ENCODE peak calls at places on chromosome 13, in ten cellular contexts. T, K, U, M, Y, X, W, P, E and I are unnamed samples.
A peak's percentile ranks its signal among the peaks of the same experiment; 100 is the strongest.

GRCh38 chr13:73274147-73274546 is 215.3 kb downstream of the KLF5 start:
- DNase-seq in X (no peak), Y (no peak), P (peak; percentile 27), W (no peak), T (peak; percentile 69), E (no peak), M (no peak), U (no peak), K (peak; percentile 26), I (no peak)

GRCh38 chr13:50762969-50763568 is 80.4 kb downstream of the DLEU7 start:
- DNase-seq in U (no peak), P (no peak), K (no peak), T (no peak), E (no peak), Y (no peak), X (no peak), M (no peak), W (no peak), I (no peak)

GRCh38 chr13:99015606-99016520 is 38.0 kb upstream of the DOCK9 start:
- DNase-seq in P (no peak), K (peak; percentile 19), Y (no peak), X (no peak), U (no peak), T (no peak), M (no peak), E (no peak), W (no peak), I (no peak)

GRCh38 chr13:44780586-44781280 is 204.6 kb upstream of the TSC22D1 start:
- DNase-seq in M (no peak), E (no peak), K (no peak), W (no peak), P (no peak), X (no peak), T (no peak), Y (no peak), U (no peak), I (no peak)

GRCh38 chr13:43159007-43159406 is 135.6 kb downstream of the DNAJC15 start:
- DNase-seq in W (no peak), K (peak; percentile 74), M (no peak), Y (no peak), P (peak; percentile 71), U (no peak), X (no peak), E (peak; percentile 6), T (peak; percentile 43), I (no peak)

GRCh38 chr13:73310366-73310765 is 251.6 kb downstream of the KLF5 start:
- DNase-seq in P (no peak), W (no peak), Y (no peak), M (no peak), U (no peak), K (no peak), E (no peak), T (no peak), X (no peak), I (no peak)

GRCh38 chr13:51644649-51645048 is 60.4 kb downstream of the WDFY2 start:
- DNase-seq in Y (no peak), T (peak; percentile 18), K (peak; percentile 63), P (peak; percentile 21), M (no peak), W (no peak), U (no peak), X (no peak), E (no peak), I (no peak)

GRCh38 chr13:82344867-82345266 is 1537.4 kb downstream of the SLITRK1 start:
- DNase-seq in K (no peak), P (no peak), U (no peak), T (no peak), E (no peak), X (no peak), M (no peak), W (no peak), Y (no peak), I (no peak)

GRCh38 chr13:41905600-41906254 is 55.2 kb downstream of the VWA8 start:
- DNase-seq in Y (no peak), T (peak; percentile 40), K (peak; percentile 73), U (peak; percentile 35), M (no peak), W (no peak), E (no peak), X (no peak), P (peak; percentile 48), I (no peak)

GRCh38 chr13:93217701-93218100 is 8.9 kb upstream of the GPC6 start:
- DNase-seq in U (no peak), X (no peak), P (no peak), W (no peak), M (no peak), Y (no peak), T (no peak), E (no peak), K (peak; percentile 15), I (no peak)

GRCh38 chr13:22486490-22486889 is 694.3 kb upstream of the SGCG start:
- DNase-seq in T (no peak), Y (no peak), W (no peak), P (no peak), E (no peak), X (no peak), K (no peak), U (no peak), M (no peak), I (no peak)

GRCh38 chr13:43936630-43937029 is 56.9 kb downstream of the LACC1 start:
- DNase-seq in K (no peak), T (no peak), M (no peak), P (no peak), U (no peak), Y (no peak), X (no peak), E (no peak), W (no peak), I (no peak)

GRCh38 chr13:33322474-33322827 is 36.9 kb upstream of the STARD13 start:
- DNase-seq in U (no peak), Y (no peak), X (no peak), T (peak; percentile 85), P (peak; percentile 95), W (no peak), M (no peak), K (peak; percentile 80), E (no peak), I (no peak)

GRCh38 chr13:84358601-84359000 is 476.3 kb upstream of the SLITRK1 start:
- DNase-seq in W (no peak), U (no peak), T (no peak), X (no peak), Y (no peak), K (no peak), M (no peak), E (no peak), P (no peak), I (no peak)